ENCODE peak calls at places on chromosomes 2 and 18, in eight cellular contexts. F, C, D, U, G, E, V and X are unnamed samples. For H3K4me1 and H3K9me3, the result is how much of the 10 kb centered on the place peaks cover.

GRCh38 chr2:222025891-222026271 is 272.9 kb downstream of the PAX3 start:
- DNase-seq in U (no peak), E (no peak), D (no peak), V (no peak), F (no peak), C (no peak), G (no peak), X (no peak)

GRCh38 chr2:15293262-15293937 is 267.7 kb downstream of the NBAS start:
- DNase-seq in E (no peak), V (no peak), D (no peak), G (no peak), F (no peak), U (no peak), C (no peak), X (no peak)

GRCh38 chr2:39875182-39875913 is 96.3 kb upstream of the THUMPD2 start:
- DNase-seq in F (no peak), U (no peak), V (peak), C (no peak), E (no peak), D (no peak), G (no peak), X (no peak)

GRCh38 chr2:106193491-106193976 is 567 bp downstream of the UXS1 start:
- DNase-seq in C (peak), U (no peak), E (peak), V (peak), G (peak), F (peak), D (no peak), X (peak)

GRCh38 chr2:237861-238260 is 26.0 kb downstream of the SH3YL1 start:
- DNase-seq in C (no peak), D (no peak), F (no peak), U (no peak), E (no peak), G (no peak), V (no peak), X (no peak)

GRCh38 chr2:31944828-31945571 is 65.8 kb downstream of the MEMO1 start:
- DNase-seq in E (no peak), V (no peak), U (no peak), C (no peak), D (no peak), F (no peak), G (no peak), X (no peak)

GRCh38 chr2:238404406-238405216 is 22.1 kb upstream of the ASB1 start:
- DNase-seq in G (no peak), D (no peak), C (no peak), U (no peak), E (no peak), F (peak), V (peak), X (no peak)

GRCh38 chr2:173159794-173160463 is 84.3 kb downstream of the MAP3K20 start:
- DNase-seq in F (peak), D (peak), U (peak), G (peak), C (no peak), E (peak), V (peak), X (peak)

GRCh38 chr2:46460991-46461715 is 18.2 kb upstream of the TMEM247 start:
- DNase-seq in G (peak), F (peak), D (peak), C (peak), U (peak), V (peak), E (peak), X (peak)

GRCh38 chr18:59907172-59907571 is 7.4 kb downstream of the PMAIP1 start:
- DNase-seq in E (no peak), D (no peak), G (no peak), U (no peak), V (no peak), F (no peak), C (no peak), X (no peak)

GRCh38 chr2:38138419-38138818 is 62.5 kb upstream of the CYP1B1 start:
- DNase-seq in U (no peak), G (no peak), C (no peak), D (no peak), F (no peak), E (no peak), V (no peak), X (no peak)

GRCh38 chr2:61911510-61911909 is 6.0 kb downstream of the COMMD1 start:
- DNase-seq in D (no peak), V (no peak), E (no peak), G (no peak), C (no peak), U (no peak), F (no peak), X (no peak)

GRCh38 chr18:22226801-22227200 is 57.4 kb downstream of the GATA6 start:
- DNase-seq in C (no peak), U (no peak), V (no peak), G (no peak), D (no peak), E (no peak), F (no peak), X (no peak)

GRCh38 chr2:198968585-198968984 is 489.2 kb downstream of the SATB2 start:
- DNase-seq in D (no peak), V (no peak), C (no peak), U (no peak), F (no peak), E (no peak), G (no peak), X (no peak)

GRCh38 chr2:2942225-2942624 is 435.4 kb downstream of the EIPR1 start:
- DNase-seq in D (no peak), C (no peak), G (no peak), E (no peak), F (no peak), U (no peak), V (no peak), X (no peak)

GRCh38 chr2:45182667-45183620 is 173.7 kb upstream of the SIX2 start:
- DNase-seq in C (no peak), E (no peak), D (no peak), G (no peak), V (no peak), U (no peak), F (no peak), X (no peak)

GRCh38 chr2:58140508-58141072 is 94.0 kb downstream of the VRK2 start:
- DNase-seq in C (no peak), E (no peak), F (no peak), U (no peak), D (no peak), G (no peak), V (no peak), X (no peak)

GRCh38 chr2:98348066-98348561 is 1.9 kb downstream of the CNGA3 start:
- DNase-seq in C (peak), E (no peak), V (no peak), D (no peak), F (no peak), G (no peak), U (no peak), X (no peak)

DNA sequence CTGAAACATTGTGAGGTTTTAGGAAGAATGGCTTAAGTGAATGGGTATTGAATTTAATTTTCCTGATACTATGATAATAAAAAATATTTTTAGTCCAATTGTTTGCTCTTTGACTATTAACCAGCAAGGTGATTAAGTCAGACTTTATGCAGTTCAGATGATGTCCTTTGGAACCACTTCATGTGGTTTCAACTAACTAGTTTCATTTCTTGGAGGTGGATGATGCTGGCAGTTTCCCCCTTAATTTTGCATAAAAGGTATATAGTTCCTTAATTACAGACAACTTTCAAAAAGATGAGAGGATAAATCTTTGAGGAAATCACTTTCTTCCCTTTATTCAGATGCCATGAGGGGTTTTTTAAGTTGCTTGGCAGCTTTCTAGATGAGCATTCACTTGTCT is 223.1 kb downstream of the PHLPP1 start:
- DNase-seq in U (no peak), V (no peak), G (no peak), C (no peak), F (no peak), E (no peak), D (no peak), X (no peak)
- H3K4me1 ChIP-seq in U (under half), V (under half), G (under half), C (under half), F (under half), E (under half), D (under half), X (under half)

GRCh38 chr18:13491138-13491537 is 235.2 kb downstream of the FAM210A start:
- DNase-seq in F (no peak), V (no peak), E (no peak), C (no peak), G (peak), U (no peak), D (no peak), X (no peak)
- TF ChIP-seq POLR2AphosphoS5 in F (no peak), V (no peak), E (no peak), C (no peak), G (no peak), U (no peak), D (no peak), X (no peak)

GRCh38 chr18:72197598-72197997 is 346.5 kb downstream of the CBLN2 start:
- DNase-seq in E (no peak), U (no peak), G (no peak), V (no peak), C (no peak), D (no peak), F (no peak), X (no peak)
- H3K9me3 ChIP-seq in E (under half), U (under half), G (under half), V (under half), C (under half), D (under half), F (under half), X (under half)

DNA sequence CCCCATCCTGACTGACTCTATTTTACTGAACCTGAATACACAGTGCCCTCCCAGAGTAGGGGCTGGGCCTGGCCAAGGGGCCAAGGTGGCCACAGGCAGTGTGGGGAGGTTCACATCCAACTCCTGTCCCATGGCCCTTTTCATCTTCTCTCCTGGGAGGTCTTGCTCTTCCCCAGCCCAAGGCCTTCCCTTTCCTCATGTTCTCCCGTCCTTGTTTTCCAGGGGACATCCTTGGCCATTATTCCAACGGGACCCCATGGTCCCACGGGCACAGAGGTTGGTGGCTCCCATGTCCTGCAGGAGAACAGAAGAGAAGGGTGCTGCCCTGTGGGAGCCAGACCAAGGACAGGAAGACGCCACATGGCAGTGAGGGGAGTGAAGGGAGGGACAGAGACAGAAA is 10.4 kb downstream of the MALL start:
- DNase-seq in E (no peak), D (no peak), U (no peak), G (no peak), F (no peak), V (no peak), C (no peak), X (no peak)
- H3K4me1 ChIP-seq in E (under half), D (half or more), U (half or more), G (half or more), F (under half), V (under half), C (under half), X (under half)

GRCh38 chr2:219289195-219289536 is 10.0 kb downstream of the DNAJB2 start:
- DNase-seq in D (no peak), G (no peak), U (no peak), F (no peak), V (no peak), E (no peak), C (no peak), X (no peak)

GRCh38 chr2:219291394-219291793 is 12.2 kb downstream of the DNAJB2 start:
- DNase-seq in E (no peak), V (no peak), F (no peak), U (no peak), D (no peak), G (no peak), C (no peak), X (no peak)

GRCh38 chr2:219287569-219288265 is 8.6 kb downstream of the DNAJB2 start:
- DNase-seq in U (no peak), E (no peak), G (no peak), V (no peak), F (no peak), D (no peak), C (no peak), X (no peak)

GRCh38 chr2:219290381-219291171 is 11.4 kb downstream of the DNAJB2 start:
- DNase-seq in E (no peak), G (no peak), C (no peak), F (no peak), U (no peak), D (no peak), V (no peak), X (no peak)

DNA sequence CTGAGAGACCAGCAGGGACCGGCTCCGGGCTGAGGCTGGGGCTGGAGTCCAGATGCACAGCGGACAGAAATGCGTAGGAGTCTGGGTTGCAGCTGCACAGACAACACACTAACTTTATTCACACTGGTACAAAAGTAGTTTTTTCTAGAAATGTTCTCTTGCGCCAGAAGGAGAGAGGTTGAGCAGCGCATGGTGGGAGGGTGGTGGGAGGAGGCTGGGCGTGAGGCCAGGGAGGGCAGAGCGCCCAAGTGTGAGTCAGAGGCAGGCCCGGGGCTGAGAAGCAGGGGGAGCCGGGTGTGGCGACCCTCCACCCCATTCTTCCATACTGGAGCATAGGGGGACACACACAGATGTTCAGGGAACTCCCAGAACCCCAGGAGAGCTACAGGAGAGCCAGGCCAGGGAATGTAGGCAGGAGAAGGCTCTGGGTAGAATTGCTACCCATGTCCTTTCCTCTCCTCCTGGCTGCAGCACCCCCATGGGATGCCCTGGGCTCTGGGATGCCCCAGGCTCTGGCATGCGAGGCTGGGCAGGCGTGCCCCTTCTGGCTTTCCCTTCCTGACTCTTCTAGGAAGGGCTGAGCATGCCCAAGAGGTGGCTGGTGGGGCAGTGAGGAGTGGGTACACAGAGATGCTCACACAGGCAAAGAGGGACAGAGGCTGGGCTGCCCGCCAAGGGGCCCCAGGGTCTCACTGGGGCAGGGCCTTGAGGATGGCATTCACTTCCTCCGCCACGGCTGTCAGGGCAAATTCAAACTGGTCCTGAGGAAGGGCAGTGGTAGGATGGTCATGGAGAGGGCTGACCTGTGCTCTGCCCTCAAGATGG is 10.6 kb downstream of the DNAJB2 start:
- DNase-seq in G (no peak), D (no peak), F (no peak), V (no peak), E (peak), C (no peak), U (no peak), X (no peak)
- TF ChIP-seq POLR2AphosphoS5 in G (no peak), D (no peak), F (peak), V (no peak), E (peak), C (no peak), U (no peak), X (peak)

GRCh38 chr2:89818873-89819272 is 1127.4 kb downstream of the RPIA start:
- DNase-seq in D (no peak), V (no peak), U (no peak), G (no peak), C (no peak), E (no peak), F (no peak), X (no peak)
- H3K9me3 ChIP-seq in D (half or more), V (under half), U (under half), G (under half), C (under half), E (under half), F (half or more), X (under half)

GRCh38 chr18:67661555-67661954 is 145.0 kb upstream of the DSEL start:
- DNase-seq in F (no peak), G (no peak), U (no peak), E (no peak), V (no peak), C (no peak), D (no peak), X (no peak)
- H3K4me1 ChIP-seq in F (under half), G (under half), U (under half), E (under half), V (under half), C (under half), D (under half), X (under half)